ENCODE peak calls at places on chromosomes 12 and 14, in six cellular contexts. One of them, this sample, is unnamed. For H3K27me3 and H3K9me2, the result is how much of the 10 kb centered on the place peaks cover.

GRCh38 chr12:19937161-19937560 is 431.2 kb upstream of the PDE3A start:
- DNase-seq in PC-3: no peak
- DNase-seq in MM.1S: no peak
- DNase-seq in hepatocyte: no peak
- DNase-seq in HCT116: no peak
- DNase-seq in GM23338: no peak
- DNase-seq in this sample: no peak

GRCh38 chr12:49232940-49233841 is 31.7 kb upstream of the TUBA1C start:
- DNase-seq in PC-3: no peak
- DNase-seq in MM.1S: no peak
- DNase-seq in hepatocyte: peak
- DNase-seq in HCT116: no peak
- DNase-seq in GM23338: peak
- DNase-seq in this sample: no peak

GRCh38 chr14:22552001-22552826 is 36.8 kb downstream of the DAD1 start:
- DNase-seq in PC-3: no peak
- DNase-seq in MM.1S: no peak
- DNase-seq in hepatocyte: no peak
- DNase-seq in HCT116: no peak
- DNase-seq in GM23338: no peak
- DNase-seq in this sample: no peak

GRCh38 chr12:130830246-130830551 is 8.9 kb downstream of the STX2 start:
- DNase-seq in PC-3: no peak
- DNase-seq in MM.1S: no peak
- DNase-seq in hepatocyte: no peak
- DNase-seq in HCT116: no peak
- DNase-seq in GM23338: no peak
- DNase-seq in this sample: no peak

GRCh38 chr14:23112359-23113178 is 6.5 kb downstream of the CEBPE start:
- DNase-seq in PC-3: no peak
- DNase-seq in MM.1S: no peak
- DNase-seq in hepatocyte: no peak
- DNase-seq in HCT116: no peak
- DNase-seq in GM23338: no peak
- DNase-seq in this sample: peak

GRCh38 chr14:54106802-54107377 is 150.3 kb upstream of the BMP4 start:
- DNase-seq in PC-3: peak
- DNase-seq in MM.1S: no peak
- DNase-seq in hepatocyte: no peak
- DNase-seq in HCT116: no peak
- DNase-seq in GM23338: peak
- DNase-seq in this sample: peak

GRCh38 chr12:89874146-89874545 is 165.5 kb upstream of the ATP2B1 start:
- DNase-seq in PC-3: no peak
- DNase-seq in MM.1S: no peak
- DNase-seq in hepatocyte: no peak
- DNase-seq in HCT116: no peak
- DNase-seq in GM23338: no peak
- DNase-seq in this sample: no peak

GRCh38 chr12:27564612-27565213 is 40.7 kb downstream of the PPFIBP1 start:
- DNase-seq in PC-3: peak
- DNase-seq in MM.1S: no peak
- DNase-seq in hepatocyte: no peak
- DNase-seq in HCT116: no peak
- DNase-seq in GM23338: no peak
- DNase-seq in this sample: peak

GRCh38 chr14:50997712-50998111 is 53.4 kb upstream of the PYGL start:
- DNase-seq in PC-3: no peak
- DNase-seq in MM.1S: no peak
- DNase-seq in hepatocyte: no peak
- DNase-seq in HCT116: no peak
- DNase-seq in GM23338: no peak
- DNase-seq in this sample: no peak

GRCh38 chr12:62866451-62867082 is 68.4 kb downstream of the PPM1H start:
- DNase-seq in PC-3: peak
- DNase-seq in MM.1S: no peak
- DNase-seq in hepatocyte: peak
- DNase-seq in HCT116: no peak
- DNase-seq in GM23338: peak
- DNase-seq in this sample: peak

GRCh38 chr12:54421175-54421872 is 2.3 kb upstream of the ITGA5 start:
- DNase-seq in PC-3: no peak
- DNase-seq in MM.1S: no peak
- DNase-seq in hepatocyte: no peak
- DNase-seq in HCT116: no peak
- DNase-seq in GM23338: no peak
- DNase-seq in this sample: peak
- H3K27me3 ChIP-seq in PC-3: under half
- H3K27me3 ChIP-seq in MM.1S: half or more
- H3K27me3 ChIP-seq in hepatocyte: under half
- H3K27me3 ChIP-seq in HCT116: under half
- H3K27me3 ChIP-seq in GM23338: half or more
- H3K27me3 ChIP-seq in this sample: under half

GRCh38 chr12:57620245-57620935 is 9.2 kb downstream of the ARHGEF25 start:
- DNase-seq in PC-3: no peak
- DNase-seq in MM.1S: no peak
- DNase-seq in hepatocyte: no peak
- DNase-seq in HCT116: no peak
- DNase-seq in GM23338: no peak
- DNase-seq in this sample: no peak
- TF ChIP-seq EZH2 in PC-3: no peak
- TF ChIP-seq EZH2 in MM.1S: no peak
- TF ChIP-seq EZH2 in hepatocyte: peak
- TF ChIP-seq EZH2 in HCT116: no peak
- TF ChIP-seq EZH2 in GM23338: peak
- TF ChIP-seq EZH2 in this sample: peak

GRCh38 chr14:78983126-78983525 is 813.0 kb downstream of the NRXN3 start:
- DNase-seq in PC-3: no peak
- DNase-seq in MM.1S: no peak
- DNase-seq in hepatocyte: no peak
- DNase-seq in HCT116: no peak
- DNase-seq in GM23338: no peak
- DNase-seq in this sample: peak

GRCh38 chr14:78982551-78982950 is 812.4 kb downstream of the NRXN3 start:
- DNase-seq in PC-3: no peak
- DNase-seq in MM.1S: no peak
- DNase-seq in hepatocyte: no peak
- DNase-seq in HCT116: no peak
- DNase-seq in GM23338: no peak
- DNase-seq in this sample: no peak

GRCh38 chr14:78985668-78986073 is 815.5 kb downstream of the NRXN3 start:
- DNase-seq in PC-3: no peak
- DNase-seq in MM.1S: no peak
- DNase-seq in hepatocyte: no peak
- DNase-seq in HCT116: no peak
- DNase-seq in GM23338: peak
- DNase-seq in this sample: peak

GRCh38 chr14:78989246-78989645 is 819.1 kb downstream of the NRXN3 start:
- DNase-seq in PC-3: no peak
- DNase-seq in MM.1S: no peak
- DNase-seq in hepatocyte: no peak
- DNase-seq in HCT116: no peak
- DNase-seq in GM23338: no peak
- DNase-seq in this sample: no peak

DNA sequence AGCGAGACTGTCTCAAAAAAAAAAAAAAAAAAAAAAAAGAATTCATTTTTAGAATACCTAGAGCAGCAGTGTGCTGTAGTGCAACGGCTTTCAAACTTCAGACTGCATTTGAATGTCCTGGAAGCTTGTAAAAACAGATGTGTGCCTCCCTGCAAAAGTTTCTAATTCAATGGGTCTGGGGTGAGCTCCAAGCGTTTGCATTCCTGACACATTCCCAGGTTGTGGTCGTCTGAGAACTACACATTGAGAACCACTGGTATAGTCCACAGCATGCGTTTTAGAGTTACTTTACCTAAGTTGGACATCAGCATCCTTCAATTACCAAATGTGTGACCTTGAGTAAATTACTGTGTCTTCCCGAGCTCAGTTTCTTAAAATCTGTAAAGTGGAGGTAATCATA is 816.8 kb downstream of the NRXN3 start:
- DNase-seq in PC-3: no peak
- DNase-seq in MM.1S: no peak
- DNase-seq in hepatocyte: no peak
- DNase-seq in HCT116: no peak
- DNase-seq in GM23338: peak
- DNase-seq in this sample: no peak
- H3K9me2 ChIP-seq in PC-3: under half
- H3K9me2 ChIP-seq in MM.1S: under half
- H3K9me2 ChIP-seq in hepatocyte: under half
- H3K9me2 ChIP-seq in HCT116: under half
- H3K9me2 ChIP-seq in GM23338: under half
- H3K9me2 ChIP-seq in this sample: under half

DNA sequence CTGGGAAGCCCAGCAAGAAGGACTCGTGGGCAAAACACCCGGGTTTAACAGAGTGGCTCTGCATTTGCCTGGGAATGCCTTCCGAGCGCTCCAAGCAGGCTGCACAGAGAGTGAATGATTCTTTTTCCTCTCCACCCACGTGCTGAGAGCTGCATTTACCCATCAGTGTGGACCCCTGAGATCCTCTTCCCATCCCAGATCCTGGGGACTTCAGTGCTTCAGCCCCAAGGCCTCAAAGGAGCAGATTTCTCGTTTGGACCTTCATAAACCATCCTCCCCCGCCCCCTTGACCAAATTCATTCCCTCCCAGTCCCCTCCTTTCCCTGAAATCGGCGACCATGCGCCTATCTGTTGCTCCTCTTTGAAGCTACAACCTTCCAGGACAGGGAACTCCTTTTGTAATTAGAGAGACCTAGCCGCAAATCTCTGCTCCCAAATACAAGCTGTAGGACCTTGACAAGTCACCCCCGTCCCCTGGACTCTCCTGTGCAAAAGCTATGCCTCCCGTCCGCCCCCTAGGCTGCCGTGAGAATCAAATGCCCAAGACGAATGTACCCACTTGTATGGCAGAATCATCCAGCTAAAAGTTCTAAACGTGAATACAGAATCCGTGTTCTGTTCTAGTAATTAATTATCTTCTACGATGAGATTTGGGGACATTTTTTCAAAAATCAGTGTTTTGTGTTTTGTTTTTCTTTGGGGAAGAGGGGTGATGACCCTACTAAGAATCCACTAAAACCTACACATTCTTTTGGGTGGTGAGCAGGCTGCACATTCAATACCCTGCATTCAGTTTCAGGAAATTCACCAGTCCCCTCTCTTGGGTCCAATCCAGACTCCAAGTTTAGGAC is 8.8 kb downstream of the TBX5 start:
- DNase-seq in PC-3: no peak
- DNase-seq in MM.1S: no peak
- DNase-seq in hepatocyte: no peak
- DNase-seq in HCT116: no peak
- DNase-seq in GM23338: no peak
- DNase-seq in this sample: peak
- H3K27me3 ChIP-seq in PC-3: half or more
- H3K27me3 ChIP-seq in MM.1S: under half
- H3K27me3 ChIP-seq in hepatocyte: half or more
- H3K27me3 ChIP-seq in HCT116: under half
- H3K27me3 ChIP-seq in GM23338: half or more
- H3K27me3 ChIP-seq in this sample: under half

GRCh38 chr14:92579244-92579643 is 65.7 kb downstream of the RIN3 start:
- DNase-seq in PC-3: no peak
- DNase-seq in MM.1S: no peak
- DNase-seq in hepatocyte: no peak
- DNase-seq in HCT116: no peak
- DNase-seq in GM23338: no peak
- DNase-seq in this sample: peak
- TF ChIP-seq EZH2 in PC-3: no peak
- TF ChIP-seq EZH2 in MM.1S: no peak
- TF ChIP-seq EZH2 in hepatocyte: no peak
- TF ChIP-seq EZH2 in HCT116: no peak
- TF ChIP-seq EZH2 in GM23338: no peak
- TF ChIP-seq EZH2 in this sample: no peak